ENCODE peak calls at places on chromosomes 4 and X, in six cellular contexts. S, E, W, F, Y and I are unnamed samples.

GRCh38 chr4:14028862-14029261 is 401.3 kb upstream of the BOD1L1 start:
- DNase-seq in W (no peak), S (no peak), E (no peak), Y (peak; percentile 25), F (peak; percentile 32), I (no peak)

GRCh38 chrX:132071260-132071659 is 48.2 kb downstream of the STK26 start:
- DNase-seq in S (peak; percentile 36), F (no peak), Y (peak; percentile 27), E (no peak), W (no peak), I (no peak)

GRCh38 chr4:17688011-17688441 is 73.6 kb downstream of the MED28 start:
- DNase-seq in F (no peak), E (no peak), S (no peak), W (no peak), Y (no peak), I (no peak)

GRCh38 chrX:10326578-10326977 is 169.8 kb downstream of the CLCN4 start:
- DNase-seq in E (no peak), Y (peak; percentile 71), F (peak; percentile 57), S (peak; percentile 62), W (no peak), I (no peak)

GRCh38 chr4:28886934-28887333 is 1833.2 kb upstream of the PCDH7 start:
- DNase-seq in W (peak; percentile 73), F (no peak), Y (no peak), E (no peak), S (peak; percentile 60), I (no peak)

GRCh38 chrX:96372313-96373046 is 312.2 kb upstream of the DIAPH2 start:
- DNase-seq in Y (peak; percentile 80), F (peak; percentile 16), E (peak; percentile 15), S (peak; percentile 74), W (peak; percentile 61), I (peak; percentile 10)

GRCh38 chr4:13546855-13547562 is 2.7 kb upstream of the NKX3-2 start:
- DNase-seq in F (no peak), E (peak; percentile 66), S (no peak), Y (no peak), W (no peak), I (no peak)

GRCh38 chrX:65589304-65589703 is 54.7 kb upstream of the LAS1L start:
- DNase-seq in W (no peak), E (no peak), S (no peak), Y (no peak), F (no peak), I (no peak)

GRCh38 chr4:109655396-109655795 is 47.8 kb downstream of the CASP6 start:
- DNase-seq in Y (no peak), W (no peak), F (no peak), E (no peak), S (no peak), I (no peak)

GRCh38 chr4:154018659-154019058 is 229.8 kb upstream of the SFRP2 start:
- DNase-seq in Y (peak; percentile 8), E (peak; percentile 26), W (no peak), S (no peak), F (no peak), I (no peak)
- TF ChIP-seq CTCF in Y (peak; percentile 39), E (no peak), W (no peak), S (no peak), F (no peak), I (peak; percentile 21)

GRCh38 chr4:159757471-159757870 is 654.6 kb downstream of the RAPGEF2 start:
- DNase-seq in Y (no peak), S (no peak), W (no peak), E (no peak), F (no peak), I (no peak)
- TF ChIP-seq CTCF in Y (no peak), S (no peak), W (no peak), E (no peak), F (no peak), I (no peak)

GRCh38 chr4:142719854-142720541 is 126.1 kb downstream of the INPP4B start:
- DNase-seq in S (peak; percentile 66), F (no peak), Y (peak; percentile 49), W (peak; percentile 26), E (no peak), I (no peak)
- TF ChIP-seq CTCF in S (peak; percentile 54), F (no peak), Y (peak; percentile 72), W (peak; percentile 83), E (peak; percentile 27), I (peak; percentile 51)

DNA sequence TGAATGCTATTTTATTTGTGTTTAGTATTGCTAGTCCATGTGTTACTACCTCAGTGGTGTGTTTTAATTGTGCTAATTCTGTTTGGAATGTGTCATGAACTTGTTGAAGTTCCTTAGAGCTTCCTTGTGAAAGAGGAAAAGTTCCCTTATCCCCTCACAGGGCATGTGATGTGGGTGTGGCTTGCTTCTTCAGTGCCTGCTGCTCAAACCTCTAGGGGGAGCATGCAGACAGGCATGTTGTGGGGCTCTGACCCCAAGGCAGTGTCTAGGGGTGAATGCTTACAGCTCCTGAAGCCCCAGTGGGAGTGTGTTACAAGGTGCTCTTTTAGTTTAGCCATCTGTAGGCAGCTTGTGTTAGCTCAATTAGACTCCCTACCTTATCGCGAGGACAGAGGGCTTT is 86.5 kb downstream of the MAGED4 start:
- DNase-seq in Y (peak; percentile 10), E (peak; percentile 15), S (peak; percentile 7), W (no peak), F (peak; percentile 56), I (no peak)
- TF ChIP-seq CTCF in Y (peak; percentile 42), E (no peak), S (peak; percentile 26), W (peak; percentile 41), F (no peak), I (peak; percentile 39)

GRCh38 chr4:145180298-145181090 is at the start of gene OTUD4:
- DNase-seq in F (peak; percentile 96), Y (peak; percentile 97), W (peak; percentile 93), E (peak; percentile 93), S (peak; percentile 94), I (peak; percentile 91)

GRCh38 chr4:145183581-145183980 is 3.2 kb upstream of the OTUD4 start:
- DNase-seq in E (no peak), S (no peak), Y (no peak), F (no peak), W (no peak), I (no peak)

GRCh38 chr4:145183023-145183422 is 2.6 kb upstream of the OTUD4 start:
- DNase-seq in E (no peak), S (no peak), F (no peak), Y (no peak), W (no peak), I (no peak)

GRCh38 chr4:145181091-145181501 is 707 bp upstream of the OTUD4 start:
- DNase-seq in W (no peak), Y (no peak), F (no peak), S (no peak), E (no peak), I (no peak)

DNA sequence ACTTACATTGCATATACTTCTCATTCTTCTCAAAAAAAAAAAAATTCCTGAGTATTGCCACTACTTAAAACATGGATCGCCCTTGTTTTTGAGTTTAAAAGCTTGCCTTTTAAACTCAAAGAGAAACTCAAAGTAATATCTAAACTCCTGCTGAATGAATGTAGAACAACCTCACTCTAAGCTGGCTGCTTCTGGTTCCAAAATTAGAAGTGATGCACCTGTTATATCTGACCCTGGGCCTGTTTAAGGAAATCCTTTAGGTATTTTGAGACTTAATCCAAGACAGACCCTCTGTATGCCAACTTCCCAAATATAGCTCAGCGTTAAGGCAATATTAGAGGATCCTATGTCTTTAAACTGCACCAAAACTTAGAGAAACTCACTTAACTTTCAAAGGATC is 1.8 kb upstream of the OTUD4 start:
- DNase-seq in W (no peak), Y (no peak), E (no peak), S (no peak), F (no peak), I (no peak)
- TF ChIP-seq CTCF in W (no peak), Y (no peak), E (no peak), S (no peak), F (no peak), I (no peak)

GRCh38 chrX:47746446-47746845 is 87.5 kb upstream of the UXT start:
- DNase-seq in E (no peak), Y (peak; percentile 83), W (no peak), S (no peak), F (no peak), I (no peak)

GRCh38 chrX:47749185-47749967 is 87.3 kb upstream of the ZNF81 start:
- DNase-seq in Y (peak; percentile 96), F (peak; percentile 19), E (no peak), W (no peak), S (peak; percentile 69), I (no peak)

GRCh38 chrX:47752685-47753084 is 84.0 kb upstream of the ZNF81 start:
- DNase-seq in E (no peak), F (no peak), Y (no peak), S (no peak), W (no peak), I (no peak)

GRCh38 chrX:47748576-47748975 is 88.1 kb upstream of the ZNF81 start:
- DNase-seq in S (peak; percentile 48), W (no peak), Y (peak; percentile 61), F (no peak), E (no peak), I (no peak)

DNA sequence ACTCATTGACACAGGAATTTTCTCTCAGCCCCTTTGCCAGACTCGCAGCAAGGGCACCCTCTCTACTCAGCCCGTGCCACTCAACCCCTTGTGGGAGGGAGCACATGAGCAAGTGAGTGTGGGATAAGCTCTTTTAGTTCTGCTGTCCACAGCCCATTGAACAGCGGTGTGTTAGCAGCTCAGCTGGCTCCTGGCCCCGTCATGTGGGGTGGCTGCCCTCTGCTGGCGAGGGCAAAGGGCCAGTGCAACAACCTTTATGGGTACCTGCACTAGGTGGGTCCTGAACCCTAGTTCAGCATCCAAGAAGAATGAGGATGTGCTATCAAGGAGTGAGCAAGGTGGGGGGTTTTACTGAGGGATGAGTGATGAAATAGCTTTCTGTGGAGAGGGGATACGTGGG is 85.0 kb upstream of the ZNF81 start:
- DNase-seq in W (peak; percentile 0), F (peak; percentile 64), S (peak; percentile 48), E (peak; percentile 39), Y (peak; percentile 51), I (no peak)
- TF ChIP-seq CTCF in W (peak; percentile 62), F (no peak), S (peak; percentile 53), E (no peak), Y (peak; percentile 55), I (peak; percentile 35)

DNA sequence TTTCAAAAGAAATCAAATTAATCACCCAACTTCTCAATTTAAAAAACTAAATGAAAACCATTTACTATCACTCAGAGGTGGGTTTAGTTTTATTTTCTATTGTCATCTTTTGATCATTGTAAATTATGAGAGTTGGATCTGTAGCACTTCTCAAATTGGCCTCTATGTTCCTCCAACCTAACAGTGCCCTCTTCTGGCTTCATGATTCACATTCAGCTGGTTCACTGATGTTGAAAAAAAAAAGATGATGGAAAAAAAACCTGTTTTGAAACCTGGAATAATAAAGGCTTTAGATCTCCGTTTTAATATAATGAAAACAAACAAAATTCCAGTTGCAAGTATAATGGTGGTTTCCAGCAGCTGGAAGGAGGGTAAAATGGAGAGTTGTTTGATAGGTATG is 2.4 kb upstream of the NBDY start:
- DNase-seq in W (peak; percentile 30), Y (peak; percentile 77), E (no peak), S (peak; percentile 62), F (peak; percentile 14), I (no peak)
- TF ChIP-seq CTCF in W (peak; percentile 72), Y (peak; percentile 65), E (no peak), S (peak; percentile 47), F (peak; percentile 12), I (peak; percentile 70)

GRCh38 chrX:23008431-23009099 is 8.8 kb downstream of the DDX53 start:
- DNase-seq in S (peak; percentile 41), W (peak; percentile 40), F (no peak), Y (peak; percentile 57), E (no peak), I (peak; percentile 19)
- TF ChIP-seq CTCF in S (peak; percentile 32), W (peak; percentile 71), F (no peak), Y (peak; percentile 54), E (peak; percentile 17), I (peak; percentile 66)